ENCODE peak calls at places on chromosomes 7 and 10, in seven cellular contexts. I is CD8-positive, alpha-beta T cell; L is K562; J is OCI-LY7; G is body of pancreas; N is PC-3; C is aorta. V is an unnamed sample. For H3K4me1, the result is how much of the 10 kb centered on the place peaks cover.

GRCh38 chr7:1460757-1461639 is 1.7 kb upstream of the MICALL2 start:
- DNase-seq in G (peak), C (peak), N (peak), L (peak), I (no peak), J (no peak), V (no peak)

GRCh38 chr7:601573-602340 is 82.1 kb upstream of the PDGFA start:
- DNase-seq in J (no peak), L (peak), G (peak), N (no peak), I (peak), C (peak), V (no peak)

GRCh38 chr10:125000366-125001312 is 58.7 kb downstream of the ZRANB1 start:
- DNase-seq in C (peak), I (no peak), J (no peak), G (peak), N (no peak), L (no peak), V (peak)

GRCh38 chr10:10818082-10818481 is 199.6 kb upstream of the CELF2 start:
- DNase-seq in N (no peak), G (peak), L (no peak), I (no peak), J (no peak), C (no peak), V (no peak)

GRCh38 chr7:91089382-91089963 is 174.8 kb upstream of the FZD1 start:
- DNase-seq in J (peak), G (peak), C (no peak), N (peak), L (peak), I (no peak), V (no peak)

GRCh38 chr10:29443745-29444523 is 155.1 kb downstream of the LYZL1 start:
- DNase-seq in I (no peak), C (no peak), N (no peak), G (no peak), J (no peak), L (no peak), V (peak)

GRCh38 chr7:27997188-27997707 is 183.3 kb downstream of the JAZF1 start:
- DNase-seq in C (no peak), N (no peak), I (no peak), J (no peak), G (no peak), L (no peak), V (no peak)

GRCh38 chr10:90579602-90580242 is 278.1 kb downstream of the HTR7 start:
- DNase-seq in N (peak), I (no peak), G (no peak), L (no peak), J (no peak), C (no peak), V (no peak)

GRCh38 chr7:159136442-159136841 is 8.2 kb downstream of the VIPR2 start:
- DNase-seq in J (no peak), L (no peak), N (peak), G (no peak), C (no peak), I (no peak), V (no peak)

GRCh38 chr10:28179006-28179405 is 123.9 kb downstream of the MPP7 start:
- DNase-seq in G (no peak), I (no peak), C (no peak), J (no peak), L (no peak), N (no peak), V (no peak)

GRCh38 chr7:64885520-64886240 is 17.4 kb upstream of the ZNF273 start:
- DNase-seq in G (no peak), C (no peak), J (no peak), N (no peak), I (no peak), L (no peak), V (no peak)

GRCh38 chr7:7542251-7542835 is 6.7 kb upstream of the COL28A1 start:
- DNase-seq in I (no peak), C (no peak), L (no peak), N (no peak), J (no peak), G (no peak), V (no peak)

GRCh38 chr10:63976538-63976937 is 455.3 kb downstream of the REEP3 start:
- DNase-seq in N (peak), L (peak), G (peak), J (peak), I (no peak), C (no peak), V (peak)

GRCh38 chr10:121070257-121070656 is 219.1 kb downstream of the WDR11 start:
- DNase-seq in I (no peak), L (peak), N (peak), C (no peak), J (peak), G (no peak), V (no peak)

GRCh38 chr7:109873296-109873695 is 1217.6 kb upstream of the LRRN3 start:
- DNase-seq in J (no peak), N (no peak), C (no peak), G (no peak), I (no peak), L (no peak), V (no peak)

GRCh38 chr7:5065107-5065407 is 19.4 kb downstream of the RBAK start:
- DNase-seq in I (no peak), J (no peak), G (no peak), L (no peak), N (no peak), C (no peak), V (no peak)

GRCh38 chr10:10092581-10092980 is 925.1 kb upstream of the CELF2 start:
- DNase-seq in J (no peak), G (peak), N (no peak), I (no peak), C (no peak), L (no peak), V (no peak)

GRCh38 chr7:5492249-5493020 is 68.8 kb upstream of the TNRC18 start:
- DNase-seq in N (no peak), L (peak), J (no peak), C (no peak), I (no peak), G (no peak), V (no peak)

GRCh38 chr10:90920986-90921643 is at the start of gene ANKRD1:
- DNase-seq in C (no peak), L (no peak), G (peak), I (no peak), N (peak), J (no peak), V (no peak)

GRCh38 chr7:137471128-137471527 is 127.6 kb upstream of the PTN start:
- DNase-seq in C (no peak), I (no peak), J (no peak), G (no peak), L (no peak), N (no peak), V (no peak)

GRCh38 chr7:73426016-73426415 is 7.6 kb upstream of the FZD9 start:
- DNase-seq in L (no peak), N (no peak), I (no peak), J (no peak), C (no peak), G (no peak), V (no peak)

GRCh38 chr7:56175086-56175760 is 59.0 kb upstream of the NUPR2 start:
- DNase-seq in I (no peak), J (no peak), G (peak), N (no peak), C (peak), L (peak), V (no peak)

GRCh38 chr10:123135415-123136141 is at the start of gene HMX3:
- DNase-seq in I (peak), N (no peak), J (no peak), C (no peak), L (peak), G (no peak), V (no peak)

GRCh38 chr7:1810961-1811849 is 141.1 kb downstream of the ELFN1 start:
- DNase-seq in J (no peak), N (no peak), C (peak), L (no peak), I (no peak), G (no peak), V (no peak)

GRCh38 chr7:139896831-139897230 is 67.8 kb downstream of the TBXAS1 start:
- DNase-seq in N (no peak), J (no peak), I (no peak), C (no peak), G (no peak), L (no peak), V (no peak)

GRCh38 chr10:86373251-86373650 is 6.7 kb upstream of the GRID1 start:
- DNase-seq in L (no peak), G (no peak), C (peak), N (no peak), J (no peak), I (no peak), V (no peak)

GRCh38 chr7:26553582-26553981 is 261.9 kb downstream of the SNX10 start:
- DNase-seq in C (no peak), L (no peak), N (no peak), I (no peak), G (no peak), J (no peak), V (no peak)

GRCh38 chr10:72659694-72660093 is 32.2 kb upstream of the MCU start:
- DNase-seq in C (no peak), I (no peak), L (no peak), J (no peak), G (no peak), N (no peak), V (no peak)

GRCh38 chr10:129031233-129032150 is 435.5 kb upstream of the MGMT start:
- DNase-seq in G (peak), I (peak), L (peak), J (peak), N (peak), C (peak), V (peak)

GRCh38 chr10:60148266-60148840 is 241.3 kb downstream of the ANK3 start:
- DNase-seq in J (no peak), L (no peak), I (no peak), N (peak), C (no peak), G (peak), V (no peak)

GRCh38 chr7:17043012-17043877 is 161.5 kb upstream of the AGR3 start:
- DNase-seq in J (no peak), L (no peak), I (no peak), G (no peak), C (no peak), N (peak), V (no peak)

GRCh38 chr7:17044396-17044795 is 162.6 kb upstream of the AGR3 start:
- DNase-seq in I (no peak), J (no peak), G (no peak), L (no peak), C (no peak), N (no peak), V (no peak)

GRCh38 chr7:17041324-17041723 is 159.5 kb upstream of the AGR3 start:
- DNase-seq in C (no peak), N (peak), L (no peak), I (no peak), G (no peak), J (no peak), V (no peak)

GRCh38 chr7:17040701-17041100 is 158.9 kb upstream of the AGR3 start:
- DNase-seq in C (no peak), N (no peak), G (no peak), J (no peak), L (no peak), I (no peak), V (no peak)

DNA sequence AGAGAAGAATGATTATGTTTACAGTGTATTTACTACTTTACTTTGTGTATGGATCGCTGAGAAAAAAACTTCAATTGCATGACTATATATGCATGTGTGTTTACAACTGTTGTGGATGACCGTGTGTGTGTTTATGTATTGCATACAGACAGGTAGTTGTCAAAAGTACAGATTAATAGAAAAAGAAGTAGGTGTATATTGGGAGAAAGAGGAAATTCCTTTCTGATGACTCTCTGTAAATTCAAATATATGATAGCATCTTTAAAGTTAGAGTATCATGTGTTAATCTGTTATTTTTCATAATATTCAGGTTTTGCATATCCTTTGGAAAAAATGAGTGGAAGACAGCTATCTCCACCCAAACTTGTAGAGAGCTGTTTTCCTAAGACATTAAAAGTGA is 160.4 kb upstream of the AGR3 start:
- DNase-seq in G (no peak), J (no peak), N (peak), L (no peak), C (no peak), I (no peak), V (no peak)
- H3K27ac ChIP-seq in G (no peak), J (no peak), N (peak), L (no peak), C (no peak), I (no peak), V (no peak)

GRCh38 chr7:18647602-18648001 is 152.1 kb downstream of the HDAC9 start:
- DNase-seq in L (no peak), N (no peak), C (no peak), I (no peak), G (no peak), J (no peak), V (no peak)
- H3K4me1 ChIP-seq in L (under half), N (under half), C (under half), I (under half), G (under half), J (under half), V (under half)

GRCh38 chr7:126702242-126703016 is 550.3 kb downstream of the GRM8 start:
- DNase-seq in C (no peak), I (no peak), G (no peak), L (no peak), N (no peak), J (no peak), V (peak)

GRCh38 chr7:126698909-126699308 is 553.8 kb downstream of the GRM8 start:
- DNase-seq in I (no peak), C (no peak), G (no peak), N (no peak), L (no peak), J (no peak), V (no peak)

GRCh38 chr7:126700807-126701604 is 551.7 kb downstream of the GRM8 start:
- DNase-seq in C (peak), I (no peak), N (peak), G (peak), J (no peak), L (peak), V (peak)

GRCh38 chr7:126698446-126698845 is 554.3 kb downstream of the GRM8 start:
- DNase-seq in I (no peak), N (peak), L (no peak), J (no peak), C (no peak), G (no peak), V (no peak)

GRCh38 chr7:126699707-126700106 is 553.0 kb downstream of the GRM8 start:
- DNase-seq in N (no peak), J (no peak), C (no peak), G (no peak), L (no peak), I (no peak), V (no peak)
- H3K4me3 ChIP-seq in N (no peak), J (no peak), C (no peak), G (no peak), L (no peak), I (no peak), V (no peak)

GRCh38 chr10:77872151-77872946 is 54.2 kb downstream of the DLG5 start:
- DNase-seq in L (no peak), I (no peak), G (no peak), N (no peak), C (no peak), J (no peak), V (no peak)
- H3K27ac ChIP-seq in L (no peak), I (no peak), G (no peak), N (no peak), C (no peak), J (no peak), V (no peak)

DNA sequence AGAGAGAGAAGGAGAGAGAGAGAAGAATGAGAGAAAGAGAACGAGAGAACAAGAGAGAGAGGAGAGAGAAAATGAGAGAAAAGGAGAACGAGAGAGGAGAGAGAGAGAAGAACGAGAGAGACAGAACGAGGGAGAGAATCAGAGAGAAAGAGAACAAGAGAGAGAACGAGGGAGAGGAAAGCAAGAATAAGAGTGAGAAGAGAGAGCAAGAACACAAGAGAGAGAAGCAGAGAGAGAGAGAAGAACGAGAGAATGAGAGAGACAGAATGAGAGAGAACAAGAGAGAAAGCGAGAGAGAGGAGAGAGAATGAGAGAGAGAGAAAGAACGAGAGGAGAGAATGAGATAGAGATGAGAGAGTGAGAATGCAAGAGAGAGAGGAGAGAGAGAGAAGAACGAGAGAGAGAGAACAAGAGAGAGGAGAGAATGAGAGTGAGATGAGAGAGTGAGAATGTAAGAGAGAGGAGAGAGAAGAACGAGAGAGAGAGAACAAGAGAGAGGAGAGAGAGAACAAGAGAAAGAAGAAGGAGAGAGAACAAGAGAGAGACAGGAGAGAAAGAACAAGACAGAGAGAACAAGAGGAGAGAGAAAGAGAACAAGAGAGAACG is 68.2 kb downstream of the ASB13 start:
- DNase-seq in I (no peak), N (no peak), C (no peak), G (no peak), J (no peak), L (no peak), V (no peak)
- H3K4me1 ChIP-seq in I (under half), N (under half), C (under half), G (under half), J (under half), L (under half), V (under half)

GRCh38 chr7:43838201-43838659 is 31.1 kb downstream of the MRPS24 start:
- DNase-seq in I (no peak), C (no peak), J (no peak), L (no peak), N (no peak), G (no peak), V (no peak)
- H3K4me3 ChIP-seq in I (peak), C (no peak), J (no peak), L (peak), N (peak), G (no peak), V (no peak)

V was measured in DND-41.